ENCODE peak calls at places on chromosomes 12 and 14, in seven cellular contexts. F is keratinocyte, M is left ventricle myocardium inferior, N is RWPE2, Y is heart right ventricle, J is breast epithelium, Q is tibial artery. H is an unnamed sample.

GRCh38 chr14:66601932-66602578 is 94.1 kb downstream of the GPHN start:
- DNase-seq in N (no peak), F (no peak), Y (no peak), J (no peak), Q (no peak), M (no peak), H (no peak)

GRCh38 chr14:67556671-67557070 is 23.6 kb downstream of the PLEKHH1 start:
- DNase-seq in J (no peak), Y (no peak), N (no peak), F (no peak), M (no peak), Q (no peak), H (no peak)

GRCh38 chr14:52188381-52188780 is 79.1 kb upstream of the PTGDR start:
- DNase-seq in Q (no peak), N (no peak), F (no peak), J (no peak), Y (no peak), M (no peak), H (no peak)

GRCh38 chr12:80892597-80893445 is 44.9 kb downstream of the LIN7A start:
- DNase-seq in N (no peak), J (no peak), Y (no peak), Q (no peak), F (no peak), M (no peak), H (no peak)

GRCh38 chr14:85122690-85123089 is 407.3 kb upstream of the FLRT2 start:
- DNase-seq in Y (no peak), F (no peak), M (no peak), J (no peak), N (no peak), Q (no peak), H (no peak)

GRCh38 chr12:132604108-132605054 is 6.0 kb downstream of the LRCOL1 start:
- DNase-seq in Q (no peak), F (no peak), M (peak; percentile 64), N (peak; percentile 59), J (no peak), Y (peak; percentile 74), H (no peak)

GRCh38 chr14:22537436-22538310 is 51.4 kb downstream of the DAD1 start:
- DNase-seq in F (no peak), J (no peak), N (no peak), Y (no peak), M (no peak), Q (no peak), H (no peak)

GRCh38 chr12:89343127-89343526 is 9.2 kb downstream of the DUSP6 start:
- DNase-seq in M (peak; percentile 68), J (no peak), N (no peak), Q (peak; percentile 94), Y (peak; percentile 80), F (no peak), H (no peak)

GRCh38 chr14:22801716-22802115 is 13.5 kb downstream of the SLC7A7 start:
- DNase-seq in M (no peak), J (no peak), N (no peak), Q (no peak), F (no peak), Y (no peak), H (no peak)

GRCh38 chr14:24368562-24369252 is 723 bp downstream of the NFATC4 start:
- DNase-seq in Q (peak; percentile 81), Y (peak; percentile 63), J (peak; percentile 58), M (peak; percentile 52), N (no peak), F (no peak), H (no peak)

GRCh38 chr12:52203126-52203921 is 11.5 kb upstream of the KRT80 start:
- DNase-seq in N (peak; percentile 61), Q (peak; percentile 79), M (peak; percentile 42), J (peak; percentile 70), Y (no peak), F (peak; percentile 97), H (no peak)

GRCh38 chr12:107318804-107319535 is 225.6 kb upstream of the CRY1 start:
- DNase-seq in F (no peak), M (no peak), Q (no peak), N (no peak), Y (no peak), J (no peak), H (no peak)

GRCh38 chr12:124150176-124150575 is 144.7 kb upstream of the RFLNA start:
- DNase-seq in J (no peak), M (no peak), Y (no peak), N (no peak), F (no peak), Q (no peak), H (no peak)

GRCh38 chr14:21192875-21193535 is 37.1 kb upstream of the OR5AU1 start:
- DNase-seq in Q (no peak), N (no peak), F (no peak), J (no peak), M (no peak), Y (no peak), H (no peak)

GRCh38 chr12:128817115-128818015 is 6.4 kb downstream of the SLC15A4 start:
- DNase-seq in Q (peak; percentile 86), M (peak; percentile 72), N (no peak), J (no peak), F (peak; percentile 13), Y (peak; percentile 57), H (no peak)

GRCh38 chr14:50984061-50984710 is 39.9 kb upstream of the PYGL start:
- DNase-seq in F (no peak), M (no peak), J (no peak), Q (no peak), Y (no peak), N (no peak), H (no peak)
- H3K4me3 ChIP-seq in F (no peak overlapping the region), M (no peak overlapping the region), J (no peak overlapping the region), Q (no peak overlapping the region), Y (no peak overlapping the region), N (no peak overlapping the region), H (no peak overlapping the region)

GRCh38 chr14:99909500-99910064 is 116.4 kb downstream of the EML1 start:
- DNase-seq in N (no peak), J (no peak), Q (no peak), M (no peak), F (no peak), Y (no peak), H (no peak)

GRCh38 chr14:99908653-99909250 is 115.5 kb downstream of the EML1 start:
- DNase-seq in M (no peak), Y (no peak), J (no peak), N (no peak), Q (no peak), F (no peak), H (no peak)

GRCh38 chr14:99910337-99911268 is 117.4 kb downstream of the EML1 start:
- DNase-seq in Q (no peak), Y (no peak), N (no peak), F (no peak), J (no peak), M (no peak), H (no peak)

GRCh38 chr14:99905121-99905520 is 111.9 kb downstream of the EML1 start:
- DNase-seq in Q (no peak), M (no peak), F (no peak), N (no peak), J (no peak), Y (no peak), H (no peak)

DNA sequence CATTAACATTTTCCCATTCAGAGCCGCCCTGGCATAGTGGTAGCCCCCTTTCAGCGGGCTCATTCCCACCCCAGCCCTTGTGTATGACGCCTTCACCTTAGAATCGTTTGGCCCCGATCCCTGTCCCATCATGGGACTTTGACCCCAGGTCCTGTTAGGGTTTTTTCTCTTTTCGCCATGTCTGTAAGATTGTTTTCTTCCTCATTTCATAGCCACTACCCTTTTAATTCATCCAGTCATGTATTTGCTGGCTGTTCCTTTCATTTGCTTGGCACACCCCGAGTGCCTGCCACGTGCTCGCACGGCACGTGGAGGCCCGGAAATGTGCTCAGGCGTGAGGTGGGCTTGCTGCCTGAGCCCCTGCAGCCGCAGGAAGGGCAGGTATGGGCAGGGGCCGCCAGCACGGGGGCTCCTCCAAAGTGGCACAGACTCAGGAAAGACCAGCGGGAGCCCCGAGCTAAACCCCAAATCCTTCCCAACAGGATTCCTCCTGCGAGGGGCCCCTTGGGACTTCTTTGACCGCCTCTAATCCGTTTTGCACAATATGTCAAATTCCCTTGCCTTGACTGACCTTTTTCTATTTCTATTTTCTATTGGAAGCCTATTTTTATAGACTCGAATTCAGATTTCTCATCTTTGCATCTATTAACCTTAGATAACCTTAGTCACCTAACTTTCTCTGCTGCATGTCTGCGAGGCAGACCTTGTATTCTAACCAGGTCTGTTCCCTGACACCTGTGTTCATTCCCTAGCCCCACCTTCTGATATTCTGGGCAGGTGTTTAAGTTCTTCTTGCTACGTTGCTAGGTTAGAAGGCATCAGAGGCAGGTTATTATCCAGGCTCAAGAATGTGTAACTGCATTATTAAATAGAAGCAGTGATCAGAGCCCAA is 114.8 kb downstream of the EML1 start:
- DNase-seq in J (no peak), N (no peak), M (no peak), F (no peak), Y (no peak), Q (no peak), H (no peak)
- H3K36me3 ChIP-seq in J (no peaks in the 10 kb centered on the region), N (no peaks in the 10 kb centered on the region), M (peaks cover 75% of the 10 kb centered on the region), F (no peaks in the 10 kb centered on the region), Y (peaks cover under 1% of the 10 kb centered on the region), Q (peaks cover 35% of the 10 kb centered on the region), H (no peaks in the 10 kb centered on the region)

GRCh38 chr14:96055065-96055752 is 16.0 kb downstream of the C14orf132 start:
- DNase-seq in Y (no peak), F (no peak), Q (no peak), J (no peak), N (no peak), M (no peak), H (no peak)

GRCh38 chr14:96058606-96059200 is 19.5 kb downstream of the C14orf132 start:
- DNase-seq in Y (no peak), Q (peak; percentile 19), N (no peak), J (no peak), F (no peak), M (no peak), H (no peak)

GRCh38 chr14:96055753-96056508 is 16.8 kb downstream of the C14orf132 start:
- DNase-seq in N (no peak), Q (no peak), M (no peak), Y (no peak), J (no peak), F (no peak), H (no peak)

GRCh38 chr14:96057738-96058137 is 18.6 kb downstream of the C14orf132 start:
- DNase-seq in M (no peak), Q (peak; percentile 31), J (no peak), N (no peak), F (no peak), Y (no peak), H (no peak)

GRCh38 chr14:96056509-96057422 is 17.6 kb downstream of the C14orf132 start:
- DNase-seq in F (no peak), Y (no peak), Q (peak; percentile 27), N (no peak), J (no peak), M (no peak), H (no peak)
- TF ChIP-seq CTCF in F (peak; percentile 30), Y (no peak), Q (no peak), N (peak; percentile 66), J (no peak), M (no peak), H (no peak)

DNA sequence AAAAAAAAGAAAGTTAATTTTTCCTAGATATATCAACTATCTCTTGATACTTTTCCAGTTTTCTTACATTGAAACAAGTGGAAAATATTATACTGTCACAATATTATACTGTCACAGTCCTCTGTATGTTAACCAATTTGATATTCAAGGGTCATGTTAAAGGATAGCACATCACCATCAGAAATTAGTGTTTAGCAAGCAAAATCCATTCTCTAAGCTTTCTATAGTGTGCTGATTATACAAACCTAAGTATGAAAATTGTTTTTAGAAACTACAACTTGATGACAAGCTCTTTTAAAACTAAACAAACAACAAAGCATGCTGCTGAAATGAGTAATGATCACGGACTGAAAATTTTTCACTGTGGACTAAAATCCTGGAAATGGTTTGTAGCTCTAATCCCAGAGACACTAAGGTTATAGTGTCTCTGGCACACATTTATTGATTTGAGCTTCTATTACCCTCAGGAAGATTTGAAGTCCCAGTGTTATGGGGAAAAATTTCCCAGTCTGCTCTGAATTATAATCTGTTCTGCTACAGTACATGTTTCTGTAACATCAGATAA is 9.7 kb downstream of the SPTSSA start:
- DNase-seq in N (no peak), F (no peak), M (no peak), Y (no peak), J (no peak), Q (no peak), H (no peak)
- H3K4me3 ChIP-seq in N (no peak overlapping the region), F (no peak overlapping the region), M (no peak overlapping the region), Y (no peak overlapping the region), J (no peak overlapping the region), Q (no peak overlapping the region), H (no peak overlapping the region)

H was measured in esophagus squamous epithelium.